ENCODE peak calls at places on chromosomes 5 and 9, in four cellular contexts. D, W, I and C are unnamed samples.

GRCh38 chr9:112874006-112874405 is 16.7 kb downstream of the SLC46A2 start:
- DNase-seq in W (no peak), D (no peak), I (peak; percentile 33), C (no peak)

GRCh38 chr9:13860926-13861325 is 453.0 kb downstream of the NFIB start:
- DNase-seq in I (no peak), D (no peak), W (no peak), C (peak; percentile 20)

GRCh38 chr9:124296094-124296493 is 38.3 kb downstream of the NEK6 start:
- DNase-seq in W (no peak), I (no peak), D (no peak), C (no peak)

GRCh38 chr5:167208911-167209310 is 1082.5 kb upstream of the WWC1 start:
- DNase-seq in W (no peak), I (peak; percentile 81), D (no peak), C (peak; percentile 7)

GRCh38 chr5:5522336-5522735 is 99.9 kb downstream of the ICE1 start:
- DNase-seq in W (no peak), D (no peak), I (no peak), C (no peak)

GRCh38 chr5:115671939-115672338 is 46.1 kb upstream of the TMED7 start:
- DNase-seq in W (no peak), D (no peak), I (peak; percentile 65), C (no peak)

GRCh38 chr9:130263601-130264413 is 1.8 kb upstream of the HMCN2 start:
- DNase-seq in I (peak; percentile 33), D (peak; percentile 77), W (no peak), C (no peak)

GRCh38 chr5:113242481-113243348 is 192.1 kb downstream of the TSSK1B start:
- DNase-seq in I (peak; percentile 25), D (no peak), W (no peak), C (no peak)

GRCh38 chr5:140357731-140358093 is 2.3 kb upstream of the SLC4A9 start:
- DNase-seq in D (peak; percentile 81), W (peak; percentile 42), I (peak; percentile 79), C (peak; percentile 91)

GRCh38 chr9:100587375-100587774 is 9.5 kb downstream of the CAVIN4 start:
- DNase-seq in I (peak; percentile 86), W (no peak), D (no peak), C (peak; percentile 74)

GRCh38 chr9:88532320-88532719 is 2.7 kb upstream of the NXNL2 start:
- DNase-seq in D (no peak), I (peak; percentile 68), W (no peak), C (peak; percentile 46)

GRCh38 chr5:104186100-104186499 is 623.5 kb upstream of the NUDT12 start:
- DNase-seq in D (peak; percentile 99), W (no peak), I (peak; percentile 62), C (no peak)

GRCh38 chr9:126699401-126699851 is 85.7 kb downstream of the LMX1B start:
- DNase-seq in D (no peak), I (no peak), W (no peak), C (no peak)

GRCh38 chr9:130041648-130042405 is 1.2 kb downstream of the FNBP1 start:
- DNase-seq in W (no peak), I (peak; percentile 39), D (no peak), C (peak; percentile 32)

GRCh38 chr9:22103650-22104575 is 94.8 kb upstream of the CDKN2B start:
- DNase-seq in I (peak; percentile 95), D (peak; percentile 8), W (no peak), C (peak; percentile 88)

GRCh38 chr9:76868897-76869296 is 37.0 kb downstream of the PRUNE2 start:
- DNase-seq in D (no peak), W (no peak), I (peak; percentile 62), C (no peak)

GRCh38 chr9:71716138-71716909 is 52.0 kb downstream of the CEMIP2 start:
- DNase-seq in I (no peak), D (no peak), W (no peak), C (peak; percentile 44)

GRCh38 chr5:159105318-159106053 is 5.8 kb upstream of the EBF1 start:
- DNase-seq in I (no peak), W (no peak), D (no peak), C (no peak)

GRCh38 chr5:172768573-172769323 is 2.2 kb downstream of the DUSP1 start:
- DNase-seq in D (no peak), I (peak; percentile 66), W (no peak), C (peak; percentile 79)